ENCODE peak calls at places on chromosome 6, in eight cellular contexts. D is cardiac muscle cell, F is pancreas, O is uterus, W is endodermal cell, C is breast epithelium, S is tibial artery, L is adrenal gland. Z is an unnamed sample.

GRCh38 chr6:55438217-55438616 is 110.9 kb downstream of the GFRAL start:
- DNase-seq in O (no peak), C (no peak), W (no peak), L (no peak), F (no peak), S (no peak), D (no peak), Z (no peak)

GRCh38 chr6:154805288-154805911 is 72.2 kb downstream of the SCAF8 start:
- DNase-seq in C (no peak), L (no peak), F (no peak), O (no peak), D (peak; percentile 71), S (no peak), W (no peak), Z (no peak)

GRCh38 chr6:87103977-87104601 is 9.2 kb upstream of the CGA start:
- DNase-seq in S (no peak), F (no peak), L (no peak), O (no peak), D (no peak), C (no peak), W (no peak), Z (no peak)

GRCh38 chr6:24990227-24990843 is 54.6 kb upstream of the RIPOR2 start:
- DNase-seq in S (no peak), W (peak; percentile 2), O (no peak), F (no peak), D (peak; percentile 65), C (no peak), L (no peak), Z (no peak)

GRCh38 chr6:159038914-159039884 is 5.6 kb downstream of the TAGAP start:
- DNase-seq in O (no peak), S (no peak), D (peak; percentile 8), C (no peak), L (no peak), F (no peak), W (no peak), Z (peak; percentile 70)

GRCh38 chr6:157534991-157535353 is 154.0 kb downstream of the ZDHHC14 start:
- DNase-seq in L (no peak), O (no peak), D (no peak), F (no peak), S (no peak), W (peak; percentile 49), C (no peak), Z (no peak)

GRCh38 chr6:153038378-153038777 is 35.9 kb upstream of the MTRF1L start:
- DNase-seq in W (no peak), S (no peak), F (no peak), L (no peak), C (no peak), O (no peak), D (no peak), Z (no peak)

GRCh38 chr6:44059359-44060342 is 67.6 kb downstream of the MRPL14 start:
- DNase-seq in O (no peak), W (no peak), L (no peak), D (peak; percentile 92), F (no peak), C (no peak), S (no peak), Z (no peak)

GRCh38 chr6:26097268-26097875 is 10.1 kb downstream of the HFE start:
- DNase-seq in L (peak; percentile 58), C (no peak), D (peak; percentile 78), S (peak; percentile 59), W (peak; percentile 88), F (peak; percentile 65), O (peak; percentile 58), Z (no peak)

GRCh38 chr6:126091507-126091906 is 105.2 kb downstream of the TRMT11 start:
- DNase-seq in D (no peak), S (no peak), F (no peak), O (no peak), L (no peak), W (no peak), C (no peak), Z (peak; percentile 60)

GRCh38 chr6:26089272-26089671 is 2.0 kb downstream of the HFE start:
- DNase-seq in D (peak; percentile 50), O (peak; percentile 49), W (no peak), L (no peak), S (no peak), C (no peak), F (no peak), Z (no peak)

GRCh38 chr6:39228992-39229767 is at the start of gene KCNK5:
- DNase-seq in D (peak; percentile 67), F (peak; percentile 85), O (peak; percentile 46), L (peak; percentile 81), W (peak; percentile 95), S (peak; percentile 70), C (no peak), Z (no peak)

GRCh38 chr6:36546958-36547645 is at the start of gene STK38:
- DNase-seq in C (peak; percentile 91), L (peak; percentile 92), W (peak; percentile 98), O (peak; percentile 96), S (peak; percentile 86), D (peak; percentile 92), F (peak; percentile 89), Z (peak; percentile 96)

GRCh38 chr6:34912715-34913464 is 23.8 kb downstream of the ANKS1A start:
- DNase-seq in F (no peak), W (no peak), O (no peak), D (peak; percentile 62), L (no peak), C (no peak), S (no peak), Z (no peak)

GRCh38 chr6:170135821-170136471 is 154.9 kb downstream of the DLL1 start:
- DNase-seq in L (no peak), W (peak; percentile 33), F (peak; percentile 13), D (no peak), C (peak; percentile 47), O (peak; percentile 12), S (peak; percentile 7), Z (no peak)

GRCh38 chr6:3017304-3017703 is 17.6 kb downstream of the NQO2 start:
- DNase-seq in C (no peak), S (no peak), O (no peak), F (no peak), W (peak; percentile 28), D (no peak), L (no peak), Z (no peak)

GRCh38 chr6:53101006-53101405 is 35.8 kb downstream of the FBXO9 start:
- DNase-seq in S (no peak), L (no peak), O (no peak), D (no peak), C (no peak), F (no peak), W (no peak), Z (no peak)
- H3K36me3 ChIP-seq in S (peaks cover 73% of the 10 kb centered on the region), L (peaks cover 71% of the 10 kb centered on the region), O (no peaks in the 10 kb centered on the region), D (peaks cover 44% of the 10 kb centered on the region), C (no peaks in the 10 kb centered on the region), F (peaks cover 19% of the 10 kb centered on the region), W (peaks cover 39% of the 10 kb centered on the region), Z (peaks cover 66% of the 10 kb centered on the region)

GRCh38 chr6:1240766-1241165 is 71.1 kb upstream of the FOXQ1 start:
- DNase-seq in W (no peak), C (no peak), S (no peak), L (no peak), D (peak; percentile 2), O (no peak), F (no peak), Z (no peak)

GRCh38 chr6:1239805-1240204 is 72.1 kb upstream of the FOXQ1 start:
- DNase-seq in D (no peak), L (no peak), O (no peak), F (no peak), C (no peak), W (peak; percentile 29), S (no peak), Z (peak; percentile 75)

GRCh38 chr6:1244278-1244677 is 67.6 kb upstream of the FOXQ1 start:
- DNase-seq in O (no peak), F (no peak), C (no peak), S (no peak), W (no peak), D (no peak), L (no peak), Z (no peak)

GRCh38 chr6:1242439-1242838 is 69.5 kb upstream of the FOXQ1 start:
- DNase-seq in O (no peak), C (no peak), F (no peak), W (no peak), S (no peak), L (no peak), D (no peak), Z (no peak)

DNA sequence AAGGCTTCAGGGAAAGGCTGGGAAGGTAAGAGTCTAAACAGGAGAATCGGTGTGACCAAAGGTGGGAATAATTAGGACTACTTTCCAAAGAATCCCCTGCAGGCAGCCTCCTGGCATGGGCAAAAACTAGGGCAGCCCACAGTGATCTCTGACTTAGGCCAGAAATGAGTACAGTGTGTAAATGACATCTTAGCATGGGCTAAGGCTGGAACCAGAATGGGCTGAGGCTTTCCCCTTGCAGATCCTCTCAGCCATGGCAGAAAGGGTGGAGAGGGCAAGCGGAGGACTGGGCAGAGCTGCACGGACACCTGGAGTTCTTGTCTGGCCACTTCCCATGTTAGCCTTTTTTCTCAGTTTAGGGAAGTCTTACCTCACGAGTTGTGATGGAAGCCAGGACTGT is 69.9 kb upstream of the FOXQ1 start:
- DNase-seq in L (no peak), S (no peak), O (no peak), W (no peak), C (no peak), D (no peak), F (no peak), Z (no peak)
- H3K27me3 ChIP-seq in L (no peaks in the 10 kb centered on the region), S (no peaks in the 10 kb centered on the region), O (no peaks in the 10 kb centered on the region), W (no peaks in the 10 kb centered on the region), C (no peaks in the 10 kb centered on the region), D (peaks cover 5% of the 10 kb centered on the region), F (no peaks in the 10 kb centered on the region), Z (no peaks in the 10 kb centered on the region)

DNA sequence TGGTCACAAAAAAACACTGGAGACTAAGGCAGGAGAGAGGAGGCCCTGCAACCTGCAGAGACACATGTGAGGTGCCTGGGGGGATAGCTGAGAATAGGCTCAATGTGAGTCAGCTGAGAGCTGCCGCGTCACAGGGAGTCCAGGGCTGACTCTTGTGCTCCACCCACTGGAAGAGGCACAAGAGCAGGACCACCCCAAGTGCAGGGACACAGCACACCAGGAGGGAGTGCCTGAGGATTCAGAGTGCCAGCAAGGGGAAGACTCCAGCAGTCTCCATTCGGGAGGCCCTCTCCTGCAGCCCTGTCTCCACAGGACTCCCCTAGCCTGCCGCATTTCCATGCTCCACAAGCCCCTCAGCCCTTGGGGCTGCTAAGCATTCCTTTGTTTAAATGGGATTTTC is 105.5 kb downstream of the HUS1B start:
- DNase-seq in D (peak; percentile 17), O (no peak), L (no peak), C (no peak), F (no peak), S (no peak), W (peak; percentile 82), Z (no peak)
- TF ChIP-seq CTCF in D (no peak), O (no peak), L (no peak), C (no peak), F (no peak), S (no peak), W (peak; percentile 46), Z (no peak)

DNA sequence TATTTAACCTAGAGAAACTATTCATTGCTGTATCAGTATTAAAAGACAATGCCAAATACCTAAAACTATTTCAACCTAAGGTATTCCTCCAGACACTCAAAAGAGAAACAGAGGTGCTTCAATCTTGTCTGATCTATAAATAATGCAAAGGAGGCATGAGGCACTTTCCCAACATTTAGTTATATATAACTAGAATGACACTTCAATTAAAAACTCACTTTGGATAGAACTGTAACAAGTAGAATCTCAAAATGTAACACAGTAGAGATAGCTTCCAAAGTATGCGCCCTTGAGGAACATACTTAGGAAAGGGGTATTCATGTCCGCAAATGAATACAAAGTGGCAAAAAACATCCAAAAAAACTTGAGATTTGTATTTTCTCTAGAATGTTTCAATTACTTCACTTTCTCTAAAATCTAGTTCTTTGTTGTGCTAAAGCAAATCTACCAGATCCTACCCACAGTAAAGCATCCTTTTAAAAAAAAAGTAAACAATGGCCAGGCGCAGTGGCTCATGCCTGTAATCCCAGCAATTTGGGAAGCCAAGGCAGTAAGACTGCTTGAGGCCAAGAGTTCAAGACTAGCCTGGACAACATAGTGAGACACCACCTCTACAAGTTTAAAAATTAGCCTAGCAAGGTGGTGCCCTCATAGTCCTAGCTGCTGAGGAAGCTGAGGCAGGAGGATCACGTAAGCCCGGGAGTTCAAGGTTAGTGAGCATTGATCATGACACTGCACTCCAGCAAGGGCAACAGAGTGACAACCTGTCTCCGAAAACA is 10.3 kb downstream of the SYNCRIP start:
- DNase-seq in D (no peak), L (no peak), W (no peak), S (no peak), O (no peak), F (no peak), C (no peak), Z (no peak)
- H3K36me3 ChIP-seq in D (peaks cover 73% of the 10 kb centered on the region), L (peaks cover 73% of the 10 kb centered on the region), W (peaks cover 94% of the 10 kb centered on the region), S (peaks cover 94% of the 10 kb centered on the region), O (no peaks in the 10 kb centered on the region), F (peaks cover 25% of the 10 kb centered on the region), C (no peaks in the 10 kb centered on the region), Z (peaks cover 44% of the 10 kb centered on the region)